ENCODE peak calls at places on chromosomes 12 and 14, in seven cellular contexts. I, S, R, J, Z, K and E are unnamed samples.

GRCh38 chr14:37652042-37652441 is 56.6 kb downstream of the TTC6 start:
- DNase-seq in R (no peak), K (no peak), I (no peak), S (no peak), Z (no peak), J (no peak), E (no peak)

GRCh38 chr12:2152134-2152533 is 99.3 kb downstream of the CACNA1C start:
- DNase-seq in Z (no peak), J (no peak), S (no peak), R (no peak), K (no peak), I (no peak), E (no peak)

GRCh38 chr12:52232916-52233461 is at the start of gene KRT7:
- DNase-seq in K (peak; percentile 86), S (no peak), R (no peak), I (peak; percentile 69), J (no peak), Z (no peak), E (peak; percentile 37)

GRCh38 chr14:102697125-102697900 is 79.9 kb upstream of the TRAF3 start:
- DNase-seq in J (no peak), R (no peak), K (no peak), I (no peak), S (no peak), Z (no peak), E (no peak)

GRCh38 chr12:121295123-121295745 is 1.3 kb downstream of the CAMKK2 start:
- DNase-seq in S (peak; percentile 33), R (no peak), K (no peak), Z (no peak), J (peak; percentile 25), I (peak; percentile 46), E (peak; percentile 70)

GRCh38 chr12:49869816-49870500 is 27.1 kb upstream of the BCDIN3D start:
- DNase-seq in R (no peak), S (no peak), K (peak; percentile 26), J (no peak), I (peak; percentile 20), Z (no peak), E (no peak)

GRCh38 chr14:68526420-68527105 is 266.3 kb downstream of the ZFP36L1 start:
- DNase-seq in R (no peak), K (no peak), Z (no peak), S (no peak), I (no peak), J (no peak), E (no peak)

GRCh38 chr12:3243376-3244084 is 166.4 kb downstream of the TSPAN9 start:
- DNase-seq in R (no peak), J (no peak), K (no peak), S (no peak), I (no peak), Z (no peak), E (no peak)

GRCh38 chr12:102331419-102331818 is 133.8 kb upstream of the PMCH start:
- DNase-seq in I (no peak), Z (no peak), K (no peak), J (no peak), R (no peak), S (no peak), E (no peak)

GRCh38 chr12:56657416-56658379 is 11.9 kb upstream of the ATP5F1B start:
- DNase-seq in I (no peak), S (no peak), J (no peak), K (no peak), Z (no peak), R (no peak), E (no peak)

GRCh38 chr12:52403561-52403960 is 2.6 kb downstream of the KRT82 start:
- DNase-seq in I (no peak), R (no peak), Z (no peak), J (no peak), K (no peak), S (no peak), E (no peak)

GRCh38 chr14:60594077-60594476 is 55.2 kb downstream of the SIX1 start:
- DNase-seq in Z (no peak), K (no peak), R (no peak), J (no peak), S (no peak), I (no peak), E (no peak)

GRCh38 chr12:47777741-47778558 is 4.9 kb downstream of the SLC48A1 start:
- DNase-seq in S (no peak), K (peak; percentile 60), I (no peak), Z (no peak), J (no peak), R (no peak), E (peak; percentile 55)

GRCh38 chr12:109758406-109759075 is 44.9 kb downstream of the FAM222A start:
- DNase-seq in S (no peak), J (no peak), I (peak; percentile 36), Z (no peak), K (no peak), R (no peak), E (peak; percentile 37)

GRCh38 chr12:92619730-92620684 is 82.8 kb upstream of the PLEKHG7 start:
- DNase-seq in R (no peak), K (no peak), I (no peak), Z (no peak), S (no peak), J (peak; percentile 34), E (no peak)

GRCh38 chr12:107287436-107288413 is 194.4 kb upstream of the CRY1 start:
- DNase-seq in Z (no peak), K (no peak), J (no peak), S (no peak), R (peak; percentile 23), I (no peak), E (no peak)

GRCh38 chr14:21860172-21860571 is 186.6 kb upstream of the OR4E1 start:
- DNase-seq in J (no peak), S (peak; percentile 9), I (peak; percentile 57), Z (no peak), K (peak; percentile 10), R (no peak), E (peak; percentile 75)

DNA sequence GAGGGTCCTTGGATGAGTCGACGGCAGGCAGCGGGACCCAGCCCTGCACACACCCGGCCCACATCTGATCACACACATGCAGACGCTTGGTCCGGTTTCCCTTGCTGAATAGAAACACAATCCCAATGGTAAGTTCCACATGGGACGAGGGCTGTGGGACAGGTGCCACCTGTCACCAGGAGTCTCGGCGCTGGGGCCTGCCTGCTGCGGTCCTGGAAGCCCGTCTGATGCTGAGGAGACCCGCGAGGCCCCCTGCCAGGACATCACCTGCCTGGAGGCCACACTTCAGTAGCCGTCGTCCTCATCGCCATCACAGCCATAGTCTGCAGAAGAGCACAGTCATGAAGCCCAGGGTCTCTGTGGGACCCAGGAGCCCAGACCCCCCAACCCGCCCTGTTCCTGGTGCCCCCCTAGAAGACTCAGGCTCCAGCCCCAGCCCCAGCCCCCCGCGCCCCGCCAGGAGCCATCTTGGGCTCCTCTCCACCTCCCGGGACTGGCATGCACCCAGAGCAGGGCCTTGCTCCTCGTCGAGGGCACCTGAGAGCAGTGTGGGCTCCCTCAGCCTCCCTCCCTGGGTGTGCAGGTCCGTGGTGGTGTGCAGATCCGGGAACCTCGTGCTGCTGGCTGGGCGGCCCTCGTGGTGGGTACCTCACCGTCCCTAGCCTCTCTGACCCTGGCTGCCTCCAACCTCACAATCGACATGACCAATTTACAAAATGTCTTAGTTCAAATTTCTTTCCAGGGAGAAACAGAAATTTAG is 29.3 kb upstream of the NUDT14 start:
- DNase-seq in J (no peak), K (no peak), Z (no peak), I (no peak), R (no peak), S (no peak), E (no peak)
- H3K4me1 ChIP-seq in J (peaks cover 30% of the 10 kb centered on the region), K (peaks cover 6% of the 10 kb centered on the region), Z (no peaks in the 10 kb centered on the region), I (no peaks in the 10 kb centered on the region), R (no peaks in the 10 kb centered on the region), S (no peaks in the 10 kb centered on the region), E (no peaks in the 10 kb centered on the region)

DNA sequence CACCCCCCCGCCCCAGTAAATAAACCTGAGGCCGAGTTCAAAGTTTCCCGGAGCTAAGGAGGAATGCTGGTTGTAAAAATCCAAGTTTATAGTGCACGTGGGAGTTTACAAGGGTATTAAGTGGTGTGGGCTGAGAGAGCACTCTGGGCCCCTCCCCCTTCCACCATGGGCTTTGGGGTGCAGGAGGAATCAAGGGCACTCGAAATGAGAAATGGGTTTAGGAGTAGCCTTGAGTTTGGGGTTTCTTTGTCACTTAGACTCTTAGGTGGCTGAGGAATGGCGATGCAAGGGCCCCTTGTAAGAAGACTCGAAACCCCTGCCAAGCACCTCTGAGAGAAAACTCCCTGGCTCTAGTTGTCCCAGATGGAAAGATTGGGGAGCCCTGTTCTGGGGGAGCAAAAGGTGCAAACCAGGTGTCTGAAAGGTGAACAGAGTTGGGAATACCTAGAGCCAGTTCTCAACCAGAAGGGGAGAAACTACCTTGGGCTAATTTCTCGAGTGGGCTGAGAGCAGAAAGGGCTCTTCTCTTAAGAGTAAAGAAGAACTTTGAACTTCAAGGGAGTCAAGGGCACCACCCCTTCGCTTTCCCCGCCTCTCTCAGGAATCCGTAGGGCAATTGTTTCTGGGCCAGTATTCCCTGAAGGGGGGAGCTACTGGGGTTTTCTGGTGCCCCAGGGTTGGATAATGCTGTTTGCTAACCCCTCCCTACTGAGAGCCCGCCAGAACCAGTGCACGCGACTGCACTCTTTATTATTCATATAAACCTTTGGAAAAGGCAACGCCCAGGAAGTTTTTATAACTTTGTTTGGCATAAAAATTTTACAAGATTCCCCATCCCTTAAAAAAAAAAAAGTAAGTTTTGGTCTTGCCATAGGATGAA is 4.0 kb upstream of the HOTAIR start:
- DNase-seq in J (no peak), R (no peak), K (no peak), Z (no peak), S (no peak), I (no peak), E (no peak)
- H3K27me3 ChIP-seq in J (peaks cover 91% of the 10 kb centered on the region), R (peaks cover 95% of the 10 kb centered on the region), K (peaks cover 89% of the 10 kb centered on the region), Z (peaks cover 100% of the 10 kb centered on the region), S (peaks cover 56% of the 10 kb centered on the region), I (peaks cover 97% of the 10 kb centered on the region), E (peaks cover 90% of the 10 kb centered on the region)

GRCh38 chr12:5335059-5335458 is 96.8 kb upstream of the NTF3 start:
- DNase-seq in Z (no peak), R (peak; percentile 21), K (no peak), J (no peak), I (no peak), S (no peak), E (no peak)

GRCh38 chr12:5328669-5329068 is 103.2 kb upstream of the NTF3 start:
- DNase-seq in Z (no peak), I (no peak), R (no peak), S (no peak), J (no peak), K (no peak), E (no peak)

GRCh38 chr12:5333096-5333495 is 98.8 kb upstream of the NTF3 start:
- DNase-seq in K (no peak), I (no peak), R (no peak), J (no peak), Z (no peak), S (no peak), E (no peak)

GRCh38 chr12:5332521-5332920 is 99.4 kb upstream of the NTF3 start:
- DNase-seq in Z (no peak), K (no peak), S (no peak), R (no peak), J (no peak), I (no peak), E (no peak)

GRCh38 chr12:5329118-5329517 is 102.8 kb upstream of the NTF3 start:
- DNase-seq in K (no peak), I (peak; percentile 44), R (no peak), J (no peak), S (no peak), Z (no peak), E (no peak)
- H3K4ac ChIP-seq in K (no peak overlapping the region), I (no peak overlapping the region), R (no peak overlapping the region), J (no peak overlapping the region), S (no peak overlapping the region), Z (no peak overlapping the region), E (no peak overlapping the region)

DNA sequence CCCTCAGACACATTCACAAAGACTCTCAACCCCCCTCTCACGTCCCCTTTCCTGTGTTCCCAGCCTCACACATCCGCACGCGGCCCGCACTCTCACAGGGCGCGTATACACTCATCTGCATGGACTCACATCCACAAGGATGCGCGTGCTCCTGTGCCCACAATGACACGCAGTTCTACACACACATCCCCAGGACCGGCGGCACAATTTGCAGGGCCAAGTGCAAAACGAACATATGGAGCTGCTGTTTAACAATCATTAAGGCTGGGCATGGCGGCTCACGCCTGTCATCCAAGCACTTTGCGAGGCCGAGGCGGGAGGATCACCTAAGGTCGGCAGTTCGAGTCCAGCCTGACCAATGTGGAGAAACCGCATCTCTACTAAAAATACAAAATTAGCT is 36.4 kb upstream of the EML1 start:
- DNase-seq in S (no peak), I (no peak), Z (no peak), R (no peak), J (peak; percentile 34), K (no peak), E (no peak)
- H3K4me1 ChIP-seq in S (peaks cover 36% of the 10 kb centered on the region), I (peaks cover 7% of the 10 kb centered on the region), Z (peaks cover 12% of the 10 kb centered on the region), R (peaks cover 63% of the 10 kb centered on the region), J (peaks cover 70% of the 10 kb centered on the region), K (peaks cover 14% of the 10 kb centered on the region), E (no peaks in the 10 kb centered on the region)